ENCODE peak calls at places on chromosomes 7 and 10, in four cellular contexts. H, X, G and Q are unnamed samples.

GRCh38 chr10:48777056-48777455 is 92.4 kb downstream of the WDFY4 start:
- DNase-seq in H (no peak), X (no peak), G (no peak), Q (no peak)

GRCh38 chr10:9786101-9786500 is 1231.6 kb upstream of the CELF2 start:
- DNase-seq in H (peak), X (no peak), G (no peak), Q (no peak)

GRCh38 chr7:33250421-33250827 is 121.1 kb downstream of the BBS9 start:
- DNase-seq in H (no peak), X (no peak), G (no peak), Q (no peak)

GRCh38 chr7:76507723-76508406 is 2.5 kb upstream of the UPK3B start:
- DNase-seq in H (peak), X (no peak), G (peak), Q (peak)

GRCh38 chr10:98694863-98695262 is 248.1 kb upstream of the HPS1 start:
- DNase-seq in H (no peak), X (no peak), G (no peak), Q (no peak)

GRCh38 chr7:27103489-27104226 is 1.2 kb upstream of the HOXA2 start:
- DNase-seq in H (no peak), X (no peak), G (no peak), Q (no peak)

GRCh38 chr7:68205826-68206225 is 1209.2 kb downstream of the TYW1 start:
- DNase-seq in H (no peak), X (no peak), G (peak), Q (no peak)

GRCh38 chr10:7908541-7909210 is 90.4 kb downstream of the TAF3 start:
- DNase-seq in H (no peak), X (no peak), G (no peak), Q (no peak)

GRCh38 chr7:79749851-79750250 is 296.4 kb upstream of the MAGI2 start:
- DNase-seq in H (no peak), X (no peak), G (no peak), Q (no peak)

GRCh38 chr7:33038639-33039038 is 23.9 kb downstream of the NT5C3A start:
- DNase-seq in H (no peak), X (no peak), G (no peak), Q (no peak)

GRCh38 chr10:71805776-71806705 is 32.7 kb upstream of the VSIR start:
- DNase-seq in H (peak), X (no peak), G (peak), Q (no peak)

DNA sequence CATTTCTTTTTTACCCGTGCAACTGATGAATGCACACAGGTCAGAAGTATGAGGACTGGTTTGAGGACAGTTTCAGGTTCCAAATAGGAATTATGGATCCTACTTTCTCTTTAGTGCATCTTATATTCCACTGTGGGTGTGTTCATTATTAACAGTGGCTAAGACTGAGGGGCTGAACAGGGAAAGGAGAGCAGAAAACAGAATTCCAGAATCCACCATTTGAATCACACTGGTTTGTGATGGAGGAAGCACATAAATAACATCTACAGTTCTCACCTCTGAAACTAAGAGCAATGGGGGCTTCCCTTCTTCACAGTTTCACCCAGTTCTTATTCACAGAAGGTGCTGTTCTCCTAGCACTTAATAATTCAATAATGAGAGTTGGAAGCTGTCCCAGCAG is 205.0 kb downstream of the CREB5 start:
- DNase-seq in H (no peak), X (no peak), G (no peak), Q (no peak)
- H3K27ac ChIP-seq in H (no peak), X (no peak), G (no peak), Q (no peak)

DNA sequence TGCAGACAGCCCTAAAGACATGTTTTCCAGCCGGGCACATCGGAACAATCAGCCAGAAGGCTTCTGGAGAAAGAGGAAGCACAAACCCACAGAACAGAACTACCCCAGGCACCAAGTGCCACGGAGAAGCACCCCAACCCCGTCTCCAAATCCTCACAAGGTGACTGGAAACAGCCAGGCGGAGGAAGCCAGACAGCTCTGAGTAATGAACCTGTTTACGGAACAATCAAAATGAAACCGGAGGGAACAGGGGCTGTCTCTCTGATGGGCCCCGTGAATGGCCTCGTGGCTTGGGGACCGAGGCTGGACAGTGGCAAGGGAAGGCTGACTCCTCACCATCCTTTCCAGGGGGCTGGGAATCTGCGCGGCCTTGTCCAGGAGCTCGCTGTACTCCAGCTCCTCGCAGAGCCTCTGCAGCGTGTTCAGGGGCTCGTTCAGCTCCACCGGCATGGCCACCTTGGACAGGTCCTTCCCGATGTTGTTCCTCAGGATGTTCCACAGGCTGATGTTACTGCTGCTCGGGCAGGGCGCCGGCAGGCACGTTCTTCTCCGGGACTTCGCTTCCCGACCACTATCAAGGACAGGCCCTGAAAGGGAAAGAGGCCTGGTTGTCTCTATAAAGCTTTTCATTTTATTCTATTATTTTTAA is 77.0 kb upstream of the GSDME start:
- DNase-seq in H (no peak), X (no peak), G (peak), Q (no peak)
- H3K27ac ChIP-seq in H (no peak), X (no peak), G (peak), Q (no peak)

DNA sequence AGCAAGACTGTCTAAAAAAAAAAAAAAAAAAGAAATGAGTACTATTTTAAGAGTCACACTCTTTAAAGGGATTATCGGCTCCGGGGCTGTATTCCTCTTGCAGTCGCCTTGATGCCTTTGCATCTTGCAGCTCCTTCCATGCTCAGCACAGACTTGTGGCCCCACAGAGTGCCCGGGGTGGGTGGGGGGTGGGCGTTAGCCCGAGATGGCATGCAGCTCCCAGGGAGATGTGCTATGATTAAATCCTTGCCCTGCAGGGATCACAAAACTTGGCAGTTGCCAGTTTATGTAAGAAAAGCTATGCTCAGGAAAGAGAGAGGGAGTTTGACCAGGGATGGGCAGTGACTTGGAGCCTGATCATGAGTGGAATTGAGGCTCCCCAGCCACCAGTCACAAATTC is 81.9 kb downstream of the CCDC3 start:
- DNase-seq in H (no peak), X (no peak), G (no peak), Q (no peak)
- H3K27ac ChIP-seq in H (no peak), X (no peak), G (no peak), Q (no peak)

DNA sequence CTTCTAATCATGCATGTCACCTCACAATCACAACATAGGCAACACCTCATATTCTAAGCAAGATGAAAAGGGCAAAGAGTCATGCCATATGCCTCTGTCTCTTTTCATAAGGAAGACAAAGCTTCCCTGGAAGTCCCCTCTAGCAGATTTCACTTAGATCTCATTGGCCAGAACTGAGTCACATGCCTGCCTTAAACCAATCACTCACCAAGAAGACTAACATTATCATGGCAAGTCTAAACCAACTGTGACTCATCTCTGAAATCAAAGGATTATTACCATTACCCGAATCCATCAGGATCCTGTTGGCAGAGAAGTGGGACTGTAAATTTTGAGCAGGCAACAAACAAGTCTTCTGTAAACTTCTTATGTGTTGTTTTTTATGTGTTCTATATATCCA is 27.8 kb downstream of the CAV1 start:
- DNase-seq in H (peak), X (no peak), G (no peak), Q (no peak)
- H3K27ac ChIP-seq in H (peak), X (no peak), G (no peak), Q (no peak)

DNA sequence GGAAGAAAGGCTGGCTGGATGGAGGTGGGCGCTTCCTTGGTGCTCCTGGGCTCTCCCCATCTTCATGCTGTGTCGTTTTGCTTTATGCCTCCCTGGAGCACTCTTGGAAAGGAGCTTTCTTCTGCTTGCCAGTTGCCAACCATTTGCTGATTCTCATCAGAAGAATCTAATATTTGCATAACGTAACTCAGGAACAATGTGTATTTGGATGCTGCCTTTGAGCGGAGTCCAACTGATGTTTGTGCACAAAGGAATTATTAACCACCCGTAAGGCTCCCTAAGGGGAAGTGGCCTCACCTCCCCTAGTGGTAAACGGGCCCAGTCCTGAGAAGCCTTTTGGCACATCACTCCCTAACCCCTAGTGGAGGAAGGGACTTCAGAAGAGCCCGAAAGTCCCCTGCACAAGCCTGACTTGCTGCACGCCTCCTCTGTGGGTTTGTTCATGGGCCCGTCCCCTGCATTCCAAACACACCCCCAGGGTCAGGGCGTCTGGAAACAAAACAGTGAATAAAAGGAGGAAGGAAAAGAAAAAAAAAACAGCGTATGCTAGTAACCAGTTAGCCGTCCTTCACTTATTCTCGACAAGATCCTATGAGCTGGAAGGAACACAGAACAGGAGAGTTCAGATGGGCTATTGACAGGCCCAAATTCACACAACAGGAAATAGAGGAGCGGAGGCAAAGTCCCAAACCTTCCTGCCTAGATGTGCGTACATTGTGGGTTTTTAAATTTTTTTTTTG is 602.2 kb downstream of the LRMDA start:
- DNase-seq in H (peak), X (no peak), G (no peak), Q (no peak)
- H3K27ac ChIP-seq in H (no peak), X (no peak), G (no peak), Q (peak)

DNA sequence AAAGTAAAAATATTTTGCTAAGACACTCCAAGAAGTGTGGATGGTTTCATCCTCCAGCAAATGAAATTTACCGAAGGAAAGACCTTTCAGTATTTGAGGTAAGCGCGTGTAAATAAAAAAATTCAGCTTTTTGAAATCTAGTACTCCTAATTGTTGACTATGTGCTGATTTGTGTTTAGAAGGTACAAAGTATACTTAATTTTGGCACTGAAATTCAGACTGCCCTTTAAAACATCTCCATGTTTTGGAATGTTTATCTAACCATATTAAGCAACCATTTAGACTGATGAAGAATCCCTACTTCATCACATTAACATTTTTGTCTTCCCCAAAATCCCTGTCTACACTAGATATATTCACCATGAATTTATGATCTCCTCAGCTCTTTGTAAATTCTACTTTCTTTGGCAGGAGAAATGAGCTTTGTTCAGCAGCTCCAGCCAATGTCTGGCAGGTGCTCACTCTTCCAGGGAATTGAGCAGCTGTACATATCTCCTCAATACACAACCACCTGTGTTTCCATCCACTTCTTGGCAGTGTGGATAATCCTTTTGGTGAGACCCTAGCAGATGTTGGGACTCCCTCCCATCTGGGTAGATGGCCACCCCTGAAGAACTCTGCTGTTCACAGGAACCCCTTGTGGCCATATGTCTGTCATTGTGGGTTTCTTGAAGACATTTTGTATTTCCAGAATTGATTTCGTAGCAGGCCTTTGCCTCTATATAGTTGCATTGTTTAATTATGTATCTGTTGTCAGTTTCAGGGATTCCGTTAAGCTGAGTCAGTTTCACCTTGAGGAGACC is 129.4 kb upstream of the SAMD8 start:
- DNase-seq in H (no peak), X (no peak), G (no peak), Q (no peak)
- H3K27ac ChIP-seq in H (no peak), X (no peak), G (no peak), Q (no peak)

DNA sequence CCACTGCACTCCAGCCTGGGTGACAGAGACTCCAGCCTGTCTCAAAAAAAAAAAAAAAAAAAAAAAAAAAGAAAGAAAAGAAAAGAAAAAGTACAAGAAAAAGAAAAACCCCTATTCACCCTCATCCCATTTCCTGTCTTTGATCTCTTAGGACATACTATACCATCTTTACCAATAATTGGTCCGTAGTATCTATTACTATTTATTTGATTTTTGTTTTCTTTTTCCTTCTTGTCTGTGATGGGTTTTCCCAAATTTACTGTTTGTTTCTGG is 41.6 kb downstream of the PDIA4 start:
- DNase-seq in H (no peak), X (no peak), G (no peak), Q (no peak)
- H3K27ac ChIP-seq in H (no peak), X (peak), G (peak), Q (no peak)

GRCh38 chr10:44234471-44234850 is 150.4 kb downstream of the CXCL12 start:
- DNase-seq in H (no peak), X (no peak), G (no peak), Q (no peak)
- H3K27ac ChIP-seq in H (no peak), X (no peak), G (no peak), Q (no peak)

DNA sequence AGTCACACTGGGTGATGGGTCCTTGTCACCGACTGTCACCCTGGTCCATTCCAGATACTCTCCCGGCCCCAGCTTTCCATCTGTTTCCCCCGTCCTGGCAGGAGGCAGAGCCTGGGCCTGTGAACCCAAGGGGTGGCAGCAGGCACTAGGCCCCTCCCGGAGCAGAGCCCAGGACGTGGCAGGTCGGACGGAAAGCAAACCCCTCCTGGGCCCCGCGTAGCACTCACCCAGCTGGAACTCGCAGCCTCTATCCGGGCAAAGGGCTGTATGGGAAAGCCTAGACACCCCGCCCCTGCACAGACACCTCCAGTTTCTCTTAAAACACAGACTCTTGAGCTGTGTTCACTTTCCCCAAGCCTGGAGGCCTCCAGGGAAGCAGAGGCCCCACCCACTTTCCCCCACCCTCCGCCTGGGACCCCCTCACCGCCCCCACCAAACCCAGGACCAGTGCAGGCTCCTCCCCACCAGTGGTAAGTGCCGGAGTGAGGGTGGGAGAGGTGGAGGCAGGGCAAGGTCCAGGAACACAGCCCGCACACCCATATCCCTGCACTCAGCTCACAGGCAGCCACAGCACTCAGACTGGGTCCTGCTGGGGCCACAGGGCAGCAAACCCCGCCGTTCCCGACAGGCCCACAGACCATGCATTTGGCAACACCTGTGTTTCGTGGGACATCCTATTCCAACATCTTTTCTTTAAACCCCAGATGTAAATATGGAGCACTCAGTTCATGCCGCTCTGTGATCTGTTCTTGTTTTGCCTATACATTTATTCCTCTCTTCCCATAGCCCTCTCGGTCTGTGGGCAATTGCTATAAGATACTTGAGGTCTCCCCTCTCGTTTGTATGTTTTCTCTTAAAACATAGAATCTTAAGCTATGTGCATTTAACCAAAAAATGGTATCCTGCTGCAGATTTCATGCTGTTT is 98.2 kb upstream of the PDGFA start:
- DNase-seq in H (no peak), X (no peak), G (peak), Q (peak)
- H3K27ac ChIP-seq in H (no peak), X (peak), G (peak), Q (no peak)

GRCh38 chr7:131372554-131372953 is 44.9 kb downstream of the MKLN1 start:
- DNase-seq in H (no peak), X (no peak), G (no peak), Q (no peak)

GRCh38 chr7:131371411-131371810 is 43.7 kb downstream of the MKLN1 start:
- DNase-seq in H (no peak), X (no peak), G (no peak), Q (no peak)

GRCh38 chr7:131369354-131369753 is 41.7 kb downstream of the MKLN1 start:
- DNase-seq in H (no peak), X (no peak), G (no peak), Q (no peak)

GRCh38 chr7:131374821-131375220 is 47.1 kb downstream of the MKLN1 start:
- DNase-seq in H (no peak), X (no peak), G (no peak), Q (no peak)

DNA sequence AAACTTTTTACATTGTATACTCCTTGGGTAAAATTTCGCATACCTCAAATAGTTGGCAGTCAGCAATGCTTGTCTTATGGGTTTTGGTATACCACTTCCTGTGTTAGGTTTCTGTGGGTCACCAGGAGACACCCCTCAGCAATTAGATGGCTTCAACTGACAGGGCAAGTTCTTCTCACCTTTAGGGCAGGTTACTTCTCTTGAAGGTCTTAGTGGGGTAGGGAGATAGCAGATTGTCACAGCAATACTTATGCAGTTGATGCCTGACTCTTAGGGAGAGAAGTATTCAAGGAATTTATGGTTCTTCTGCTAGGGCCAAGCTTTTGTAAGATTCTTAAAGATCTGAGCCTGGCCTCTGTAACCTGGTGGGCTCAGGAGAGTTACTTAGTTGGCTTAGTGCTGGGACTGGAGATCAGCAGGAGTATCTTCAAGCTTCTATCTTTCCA is 42.9 kb downstream of the MKLN1 start:
- DNase-seq in H (peak), X (peak), G (no peak), Q (no peak)
- H3K27ac ChIP-seq in H (no peak), X (no peak), G (no peak), Q (no peak)